ENCODE peak calls at places on chromosomes 5 and 9, in nine cellular contexts. One of them, this sample, is unnamed.

GRCh38 chr9:127550751-127551150 is 61.3 kb upstream of the STXBP1 start:
- DNase-seq in C1 segment of cervical spinal cord: no peak
- DNase-seq in activated CD8-positive, alpha-beta T cell treated with anti-CD3 and anti-CD28 coated beads for 36 hours: no peak
- DNase-seq in T-cell: no peak
- DNase-seq in A172: no peak
- DNase-seq in GM23248: no peak
- DNase-seq in Calu3: no peak
- DNase-seq in NCI-H69: no peak
- DNase-seq in stimulated activated CD8-positive, alpha-beta memory T cell treated with anti-CD3 and anti-CD28 coated beads, Interleukin-15, amount 100 ng/mL, for 4 hours: no peak
- DNase-seq in this sample: no peak

GRCh38 chr5:124718376-124718775 is 28.1 kb downstream of the ZNF608 start:
- DNase-seq in activated CD8-positive, alpha-beta T cell treated with anti-CD3 and anti-CD28 coated beads for 36 hours: no peak
- DNase-seq in GM23248: peak; percentile 13
- DNase-seq in C1 segment of cervical spinal cord: peak; percentile 29
- DNase-seq in A172: no peak
- DNase-seq in Calu3: no peak
- DNase-seq in stimulated activated CD8-positive, alpha-beta memory T cell treated with anti-CD3 and anti-CD28 coated beads, Interleukin-15, amount 100 ng/mL, for 4 hours: no peak
- DNase-seq in T-cell: no peak
- DNase-seq in NCI-H69: peak; percentile 76
- DNase-seq in this sample: no peak

GRCh38 chr9:85290019-85290418 is 451.7 kb downstream of the AGTPBP1 start:
- DNase-seq in NCI-H69: no peak
- DNase-seq in Calu3: no peak
- DNase-seq in GM23248: no peak
- DNase-seq in A172: no peak
- DNase-seq in stimulated activated CD8-positive, alpha-beta memory T cell treated with anti-CD3 and anti-CD28 coated beads, Interleukin-15, amount 100 ng/mL, for 4 hours: peak; percentile 1
- DNase-seq in T-cell: peak; percentile 23
- DNase-seq in C1 segment of cervical spinal cord: no peak
- DNase-seq in activated CD8-positive, alpha-beta T cell treated with anti-CD3 and anti-CD28 coated beads for 36 hours: peak; percentile 70
- DNase-seq in this sample: no peak

GRCh38 chr5:179860301-179860700 is 1.7 kb upstream of the MRNIP start:
- DNase-seq in GM23248: peak; percentile 22
- DNase-seq in Calu3: no peak
- DNase-seq in activated CD8-positive, alpha-beta T cell treated with anti-CD3 and anti-CD28 coated beads for 36 hours: no peak
- DNase-seq in stimulated activated CD8-positive, alpha-beta memory T cell treated with anti-CD3 and anti-CD28 coated beads, Interleukin-15, amount 100 ng/mL, for 4 hours: no peak
- DNase-seq in NCI-H69: peak; percentile 60
- DNase-seq in A172: no peak
- DNase-seq in T-cell: no peak
- DNase-seq in C1 segment of cervical spinal cord: no peak
- DNase-seq in this sample: no peak

GRCh38 chr9:114691046-114691955 is 9.3 kb upstream of the TEX48 start:
- DNase-seq in Calu3: peak; percentile 5
- DNase-seq in GM23248: peak; percentile 95
- DNase-seq in activated CD8-positive, alpha-beta T cell treated with anti-CD3 and anti-CD28 coated beads for 36 hours: peak; percentile 89
- DNase-seq in T-cell: peak; percentile 33
- DNase-seq in A172: peak; percentile 92
- DNase-seq in NCI-H69: no peak
- DNase-seq in C1 segment of cervical spinal cord: no peak
- DNase-seq in stimulated activated CD8-positive, alpha-beta memory T cell treated with anti-CD3 and anti-CD28 coated beads, Interleukin-15, amount 100 ng/mL, for 4 hours: peak; percentile 23
- DNase-seq in this sample: peak; percentile 62

GRCh38 chr9:19703702-19704101 is 85.1 kb downstream of the SLC24A2 start:
- DNase-seq in NCI-H69: no peak
- DNase-seq in Calu3: no peak
- DNase-seq in C1 segment of cervical spinal cord: no peak
- DNase-seq in GM23248: no peak
- DNase-seq in activated CD8-positive, alpha-beta T cell treated with anti-CD3 and anti-CD28 coated beads for 36 hours: no peak
- DNase-seq in stimulated activated CD8-positive, alpha-beta memory T cell treated with anti-CD3 and anti-CD28 coated beads, Interleukin-15, amount 100 ng/mL, for 4 hours: no peak
- DNase-seq in T-cell: no peak
- DNase-seq in A172: no peak
- DNase-seq in this sample: no peak

GRCh38 chr5:96924016-96924443 is 11.8 kb upstream of the LNPEP start:
- DNase-seq in C1 segment of cervical spinal cord: no peak
- DNase-seq in Calu3: no peak
- DNase-seq in activated CD8-positive, alpha-beta T cell treated with anti-CD3 and anti-CD28 coated beads for 36 hours: peak; percentile 41
- DNase-seq in T-cell: peak; percentile 39
- DNase-seq in NCI-H69: peak; percentile 89
- DNase-seq in stimulated activated CD8-positive, alpha-beta memory T cell treated with anti-CD3 and anti-CD28 coated beads, Interleukin-15, amount 100 ng/mL, for 4 hours: no peak
- DNase-seq in A172: no peak
- DNase-seq in GM23248: no peak
- DNase-seq in this sample: no peak

GRCh38 chr5:30099634-30100033 is 1093.9 kb upstream of the CDH6 start:
- DNase-seq in A172: peak; percentile 67
- DNase-seq in activated CD8-positive, alpha-beta T cell treated with anti-CD3 and anti-CD28 coated beads for 36 hours: no peak
- DNase-seq in GM23248: no peak
- DNase-seq in NCI-H69: peak; percentile 97
- DNase-seq in stimulated activated CD8-positive, alpha-beta memory T cell treated with anti-CD3 and anti-CD28 coated beads, Interleukin-15, amount 100 ng/mL, for 4 hours: no peak
- DNase-seq in T-cell: no peak
- DNase-seq in Calu3: no peak
- DNase-seq in C1 segment of cervical spinal cord: no peak
- DNase-seq in this sample: no peak

GRCh38 chr5:152505442-152506042 is 100.5 kb upstream of the NMUR2 start:
- DNase-seq in T-cell: peak; percentile 27
- DNase-seq in C1 segment of cervical spinal cord: peak; percentile 71
- DNase-seq in Calu3: peak; percentile 73
- DNase-seq in GM23248: peak; percentile 70
- DNase-seq in activated CD8-positive, alpha-beta T cell treated with anti-CD3 and anti-CD28 coated beads for 36 hours: peak; percentile 65
- DNase-seq in stimulated activated CD8-positive, alpha-beta memory T cell treated with anti-CD3 and anti-CD28 coated beads, Interleukin-15, amount 100 ng/mL, for 4 hours: no peak
- DNase-seq in A172: peak; percentile 73
- DNase-seq in NCI-H69: peak; percentile 80
- DNase-seq in this sample: no peak

GRCh38 chr9:137305060-137305787 is 3.2 kb upstream of the NRARP start:
- DNase-seq in activated CD8-positive, alpha-beta T cell treated with anti-CD3 and anti-CD28 coated beads for 36 hours: peak; percentile 87
- DNase-seq in stimulated activated CD8-positive, alpha-beta memory T cell treated with anti-CD3 and anti-CD28 coated beads, Interleukin-15, amount 100 ng/mL, for 4 hours: no peak
- DNase-seq in A172: no peak
- DNase-seq in Calu3: no peak
- DNase-seq in GM23248: peak; percentile 68
- DNase-seq in T-cell: peak; percentile 35
- DNase-seq in NCI-H69: no peak
- DNase-seq in C1 segment of cervical spinal cord: no peak
- DNase-seq in this sample: peak; percentile 76